ENCODE peak calls at places on chromosomes 16 and 17, in six cellular contexts. One of them, this sample, is unnamed.

GRCh38 chr16:66049865-66050264 is 316.6 kb upstream of the CDH5 start:
- DNase-seq in NCI-H1092 treated with DMSO at 0.1 percent for 48 hours: no peak
- DNase-seq in EL: no peak
- DNase-seq in HT1080: no peak
- DNase-seq in NCI-H510A: no peak
- DNase-seq in activated CD4-positive, CD25-positive, alpha-beta regulatory T cell: no peak
- DNase-seq in this sample: no peak

GRCh38 chr17:42525221-42525620 is 10.8 kb upstream of the NAGLU start:
- DNase-seq in HT1080: peak; percentile 39
- DNase-seq in EL: peak; percentile 81
- DNase-seq in NCI-H510A: no peak
- DNase-seq in NCI-H1092 treated with DMSO at 0.1 percent for 48 hours: no peak
- DNase-seq in activated CD4-positive, CD25-positive, alpha-beta regulatory T cell: no peak
- DNase-seq in this sample: peak; percentile 89

GRCh38 chr16:30666681-30667080 is 8.4 kb downstream of the FBRS start:
- DNase-seq in activated CD4-positive, CD25-positive, alpha-beta regulatory T cell: no peak
- DNase-seq in HT1080: no peak
- DNase-seq in NCI-H1092 treated with DMSO at 0.1 percent for 48 hours: no peak
- DNase-seq in EL: no peak
- DNase-seq in NCI-H510A: no peak
- DNase-seq in this sample: peak; percentile 18

GRCh38 chr17:70987867-70988340 is 818.6 kb downstream of the KCNJ2 start:
- DNase-seq in activated CD4-positive, CD25-positive, alpha-beta regulatory T cell: no peak
- DNase-seq in NCI-H510A: no peak
- DNase-seq in HT1080: no peak
- DNase-seq in EL: no peak
- DNase-seq in NCI-H1092 treated with DMSO at 0.1 percent for 48 hours: no peak
- DNase-seq in this sample: no peak

GRCh38 chr16:87706278-87707000 is 59.3 kb downstream of the KLHDC4 start:
- DNase-seq in NCI-H1092 treated with DMSO at 0.1 percent for 48 hours: peak; percentile 81
- DNase-seq in EL: no peak
- DNase-seq in activated CD4-positive, CD25-positive, alpha-beta regulatory T cell: no peak
- DNase-seq in HT1080: no peak
- DNase-seq in NCI-H510A: peak; percentile 85
- DNase-seq in this sample: no peak

GRCh38 chr16:28311913-28312312 is 19.6 kb downstream of the SBK1 start:
- DNase-seq in EL: no peak
- DNase-seq in NCI-H1092 treated with DMSO at 0.1 percent for 48 hours: no peak
- DNase-seq in activated CD4-positive, CD25-positive, alpha-beta regulatory T cell: no peak
- DNase-seq in HT1080: no peak
- DNase-seq in NCI-H510A: no peak
- DNase-seq in this sample: no peak

GRCh38 chr16:15952265-15952711 is 2.9 kb downstream of the ABCC1 start:
- DNase-seq in HT1080: no peak
- DNase-seq in activated CD4-positive, CD25-positive, alpha-beta regulatory T cell: no peak
- DNase-seq in EL: no peak
- DNase-seq in NCI-H1092 treated with DMSO at 0.1 percent for 48 hours: no peak
- DNase-seq in NCI-H510A: no peak
- DNase-seq in this sample: no peak

GRCh38 chr16:69217433-69217832 is 30.5 kb downstream of the SNTB2 start:
- DNase-seq in activated CD4-positive, CD25-positive, alpha-beta regulatory T cell: no peak
- DNase-seq in HT1080: peak; percentile 70
- DNase-seq in NCI-H1092 treated with DMSO at 0.1 percent for 48 hours: no peak
- DNase-seq in NCI-H510A: no peak
- DNase-seq in EL: peak; percentile 71
- DNase-seq in this sample: peak; percentile 89

GRCh38 chr16:65268331-65268730 is 146.5 kb upstream of the CDH11 start:
- DNase-seq in NCI-H1092 treated with DMSO at 0.1 percent for 48 hours: no peak
- DNase-seq in NCI-H510A: no peak
- DNase-seq in HT1080: no peak
- DNase-seq in EL: peak; percentile 34
- DNase-seq in activated CD4-positive, CD25-positive, alpha-beta regulatory T cell: no peak
- DNase-seq in this sample: peak; percentile 44

GRCh38 chr17:45628019-45628418 is 137.5 kb upstream of the PLEKHM1 start:
- DNase-seq in NCI-H510A: no peak
- DNase-seq in HT1080: no peak
- DNase-seq in NCI-H1092 treated with DMSO at 0.1 percent for 48 hours: no peak
- DNase-seq in activated CD4-positive, CD25-positive, alpha-beta regulatory T cell: no peak
- DNase-seq in EL: no peak
- DNase-seq in this sample: no peak

GRCh38 chr17:50274142-50274944 is at the start of gene TMEM92:
- DNase-seq in activated CD4-positive, CD25-positive, alpha-beta regulatory T cell: no peak
- DNase-seq in NCI-H1092 treated with DMSO at 0.1 percent for 48 hours: no peak
- DNase-seq in EL: no peak
- DNase-seq in HT1080: no peak
- DNase-seq in NCI-H510A: no peak
- DNase-seq in this sample: no peak

GRCh38 chr17:75011788-75012319 is 616 bp upstream of the MRPL58 start:
- DNase-seq in EL: peak; percentile 67
- DNase-seq in NCI-H510A: no peak
- DNase-seq in HT1080: no peak
- DNase-seq in NCI-H1092 treated with DMSO at 0.1 percent for 48 hours: peak; percentile 45
- DNase-seq in activated CD4-positive, CD25-positive, alpha-beta regulatory T cell: no peak
- DNase-seq in this sample: peak; percentile 59

GRCh38 chr17:31388770-31389672 is 2.5 kb upstream of the RAB11FIP4 start:
- DNase-seq in EL: peak; percentile 37
- DNase-seq in activated CD4-positive, CD25-positive, alpha-beta regulatory T cell: no peak
- DNase-seq in NCI-H510A: no peak
- DNase-seq in NCI-H1092 treated with DMSO at 0.1 percent for 48 hours: peak; percentile 48
- DNase-seq in HT1080: peak; percentile 34
- DNase-seq in this sample: no peak

GRCh38 chr17:18066866-18067265 is 20.9 kb upstream of the DRG2 start:
- DNase-seq in HT1080: no peak
- DNase-seq in NCI-H510A: no peak
- DNase-seq in NCI-H1092 treated with DMSO at 0.1 percent for 48 hours: no peak
- DNase-seq in activated CD4-positive, CD25-positive, alpha-beta regulatory T cell: no peak
- DNase-seq in EL: no peak
- DNase-seq in this sample: peak; percentile 34

GRCh38 chr17:17547210-17547764 is 44.2 kb downstream of the PEMT start:
- DNase-seq in EL: no peak
- DNase-seq in HT1080: no peak
- DNase-seq in NCI-H1092 treated with DMSO at 0.1 percent for 48 hours: no peak
- DNase-seq in NCI-H510A: no peak
- DNase-seq in activated CD4-positive, CD25-positive, alpha-beta regulatory T cell: no peak
- DNase-seq in this sample: no peak

GRCh38 chr16:3580686-3581085 is 3.5 kb upstream of the NLRC3 start:
- DNase-seq in EL: no peak
- DNase-seq in HT1080: no peak
- DNase-seq in NCI-H1092 treated with DMSO at 0.1 percent for 48 hours: no peak
- DNase-seq in activated CD4-positive, CD25-positive, alpha-beta regulatory T cell: no peak
- DNase-seq in NCI-H510A: no peak
- DNase-seq in this sample: peak; percentile 20

GRCh38 chr17:72380737-72381136 is 259.9 kb downstream of the SOX9 start:
- DNase-seq in HT1080: no peak
- DNase-seq in EL: no peak
- DNase-seq in activated CD4-positive, CD25-positive, alpha-beta regulatory T cell: no peak
- DNase-seq in NCI-H510A: no peak
- DNase-seq in NCI-H1092 treated with DMSO at 0.1 percent for 48 hours: no peak
- DNase-seq in this sample: no peak

GRCh38 chr16:75026892-75027391 is 28.1 kb downstream of the ZNRF1 start:
- DNase-seq in NCI-H510A: no peak
- DNase-seq in EL: no peak
- DNase-seq in HT1080: no peak
- DNase-seq in activated CD4-positive, CD25-positive, alpha-beta regulatory T cell: no peak
- DNase-seq in NCI-H1092 treated with DMSO at 0.1 percent for 48 hours: no peak
- DNase-seq in this sample: no peak

GRCh38 chr16:4212207-4212933 is 29.5 kb downstream of the SRL start:
- DNase-seq in EL: no peak
- DNase-seq in NCI-H510A: no peak
- DNase-seq in NCI-H1092 treated with DMSO at 0.1 percent for 48 hours: no peak
- DNase-seq in activated CD4-positive, CD25-positive, alpha-beta regulatory T cell: no peak
- DNase-seq in HT1080: no peak
- DNase-seq in this sample: no peak

GRCh38 chr17:17241656-17242055 is 4.7 kb upstream of the FLCN start:
- DNase-seq in activated CD4-positive, CD25-positive, alpha-beta regulatory T cell: no peak
- DNase-seq in NCI-H510A: no peak
- DNase-seq in EL: no peak
- DNase-seq in NCI-H1092 treated with DMSO at 0.1 percent for 48 hours: no peak
- DNase-seq in HT1080: no peak
- DNase-seq in this sample: no peak

GRCh38 chr17:50214986-50215730 is 13.7 kb upstream of the COL1A1 start:
- DNase-seq in HT1080: no peak
- DNase-seq in EL: peak; percentile 63
- DNase-seq in NCI-H1092 treated with DMSO at 0.1 percent for 48 hours: no peak
- DNase-seq in NCI-H510A: no peak
- DNase-seq in activated CD4-positive, CD25-positive, alpha-beta regulatory T cell: no peak
- DNase-seq in this sample: no peak

GRCh38 chr16:87207509-87207908 is 109.7 kb downstream of the C16orf95 start:
- DNase-seq in HT1080: no peak
- DNase-seq in activated CD4-positive, CD25-positive, alpha-beta regulatory T cell: no peak
- DNase-seq in NCI-H510A: no peak
- DNase-seq in EL: peak; percentile 83
- DNase-seq in NCI-H1092 treated with DMSO at 0.1 percent for 48 hours: no peak
- DNase-seq in this sample: peak; percentile 81

GRCh38 chr16:30075503-30076275 is at the start of gene PPP4C:
- DNase-seq in activated CD4-positive, CD25-positive, alpha-beta regulatory T cell: peak; percentile 81
- DNase-seq in EL: peak; percentile 91
- DNase-seq in NCI-H510A: peak; percentile 93
- DNase-seq in NCI-H1092 treated with DMSO at 0.1 percent for 48 hours: peak; percentile 85
- DNase-seq in HT1080: peak; percentile 87
- DNase-seq in this sample: peak; percentile 88

GRCh38 chr16:4052801-4053662 is 63.2 kb downstream of the ADCY9 start:
- DNase-seq in activated CD4-positive, CD25-positive, alpha-beta regulatory T cell: no peak
- DNase-seq in NCI-H1092 treated with DMSO at 0.1 percent for 48 hours: peak; percentile 99
- DNase-seq in HT1080: no peak
- DNase-seq in NCI-H510A: peak; percentile 88
- DNase-seq in EL: peak; percentile 63
- DNase-seq in this sample: peak; percentile 81

GRCh38 chr17:67441052-67441738 is 64.1 kb downstream of the PITPNC1 start:
- DNase-seq in activated CD4-positive, CD25-positive, alpha-beta regulatory T cell: peak; percentile 75
- DNase-seq in HT1080: peak; percentile 75
- DNase-seq in NCI-H1092 treated with DMSO at 0.1 percent for 48 hours: no peak
- DNase-seq in NCI-H510A: no peak
- DNase-seq in EL: peak; percentile 68
- DNase-seq in this sample: peak; percentile 88

GRCh38 chr17:72711531-72712310 is 380.8 kb downstream of the SLC39A11 start:
- DNase-seq in EL: no peak
- DNase-seq in activated CD4-positive, CD25-positive, alpha-beta regulatory T cell: no peak
- DNase-seq in NCI-H510A: no peak
- DNase-seq in HT1080: no peak
- DNase-seq in NCI-H1092 treated with DMSO at 0.1 percent for 48 hours: no peak
- DNase-seq in this sample: no peak

GRCh38 chr17:57649731-57650484 is 95.2 kb downstream of the CCDC182 start:
- DNase-seq in activated CD4-positive, CD25-positive, alpha-beta regulatory T cell: no peak
- DNase-seq in HT1080: peak; percentile 79
- DNase-seq in NCI-H510A: no peak
- DNase-seq in NCI-H1092 treated with DMSO at 0.1 percent for 48 hours: no peak
- DNase-seq in EL: peak; percentile 49
- DNase-seq in this sample: peak; percentile 66

GRCh38 chr17:4444782-4445473 is 11.2 kb downstream of the SPNS3 start:
- DNase-seq in EL: no peak
- DNase-seq in NCI-H510A: no peak
- DNase-seq in activated CD4-positive, CD25-positive, alpha-beta regulatory T cell: no peak
- DNase-seq in NCI-H1092 treated with DMSO at 0.1 percent for 48 hours: no peak
- DNase-seq in HT1080: peak; percentile 58
- DNase-seq in this sample: no peak

GRCh38 chr16:31475949-31476304 is 4.0 kb downstream of the TGFB1I1 start:
- DNase-seq in NCI-H1092 treated with DMSO at 0.1 percent for 48 hours: no peak
- DNase-seq in EL: no peak
- DNase-seq in NCI-H510A: peak; percentile 48
- DNase-seq in HT1080: no peak
- DNase-seq in activated CD4-positive, CD25-positive, alpha-beta regulatory T cell: no peak
- DNase-seq in this sample: no peak

GRCh38 chr16:2091722-2092620 is 43.7 kb downstream of the PKD1 start:
- DNase-seq in HT1080: no peak
- DNase-seq in activated CD4-positive, CD25-positive, alpha-beta regulatory T cell: no peak
- DNase-seq in NCI-H510A: no peak
- DNase-seq in NCI-H1092 treated with DMSO at 0.1 percent for 48 hours: no peak
- DNase-seq in EL: no peak
- DNase-seq in this sample: no peak

GRCh38 chr17:43309505-43310329 is 75.9 kb upstream of the RNU2-1 start:
- DNase-seq in HT1080: peak; percentile 45
- DNase-seq in NCI-H1092 treated with DMSO at 0.1 percent for 48 hours: no peak
- DNase-seq in EL: no peak
- DNase-seq in NCI-H510A: no peak
- DNase-seq in activated CD4-positive, CD25-positive, alpha-beta regulatory T cell: no peak
- DNase-seq in this sample: no peak

GRCh38 chr17:80422981-80423380 is 8.0 kb downstream of the ENDOV start:
- DNase-seq in EL: no peak
- DNase-seq in HT1080: no peak
- DNase-seq in activated CD4-positive, CD25-positive, alpha-beta regulatory T cell: no peak
- DNase-seq in NCI-H510A: no peak
- DNase-seq in NCI-H1092 treated with DMSO at 0.1 percent for 48 hours: no peak
- DNase-seq in this sample: no peak

GRCh38 chr17:35588196-35588920 is 1.2 kb downstream of the AP2B1 start:
- DNase-seq in activated CD4-positive, CD25-positive, alpha-beta regulatory T cell: no peak
- DNase-seq in HT1080: peak; percentile 83
- DNase-seq in NCI-H1092 treated with DMSO at 0.1 percent for 48 hours: no peak
- DNase-seq in NCI-H510A: no peak
- DNase-seq in EL: peak; percentile 76
- DNase-seq in this sample: peak; percentile 79

GRCh38 chr17:51124641-51125503 is 4.2 kb upstream of the SPAG9 start:
- DNase-seq in EL: no peak
- DNase-seq in NCI-H510A: no peak
- DNase-seq in HT1080: no peak
- DNase-seq in NCI-H1092 treated with DMSO at 0.1 percent for 48 hours: no peak
- DNase-seq in activated CD4-positive, CD25-positive, alpha-beta regulatory T cell: no peak
- DNase-seq in this sample: no peak

GRCh38 chr17:83136156-83136555 is 56.7 kb downstream of the METRNL start:
- DNase-seq in HT1080: no peak
- DNase-seq in EL: no peak
- DNase-seq in NCI-H1092 treated with DMSO at 0.1 percent for 48 hours: no peak
- DNase-seq in activated CD4-positive, CD25-positive, alpha-beta regulatory T cell: no peak
- DNase-seq in NCI-H510A: no peak
- DNase-seq in this sample: no peak

This sample was measured in IMR-90.